ENCODE peak calls at places on chromosomes 7 and 10, in five cellular contexts. One of them, this sample, is unnamed. For H3K9me3, the result is how much of the 10 kb centered on the place peaks cover.

GRCh38 chr7:77653572-77653971 is 42.7 kb upstream of the RSBN1L start:
- DNase-seq in Panc1: no peak
- DNase-seq in right lobe of liver: no peak
- DNase-seq in esophagus squamous epithelium: no peak
- DNase-seq in CD8-positive, alpha-beta memory T cell: no peak
- DNase-seq in this sample: no peak

GRCh38 chr10:20593649-20594048 is 303.5 kb downstream of the NEBL start:
- DNase-seq in right lobe of liver: no peak
- DNase-seq in esophagus squamous epithelium: no peak
- DNase-seq in Panc1: no peak
- DNase-seq in CD8-positive, alpha-beta memory T cell: no peak
- DNase-seq in this sample: no peak

GRCh38 chr7:28558236-28558635 is 145.9 kb downstream of the CREB5 start:
- DNase-seq in right lobe of liver: no peak
- DNase-seq in CD8-positive, alpha-beta memory T cell: no peak
- DNase-seq in Panc1: no peak
- DNase-seq in esophagus squamous epithelium: no peak
- DNase-seq in this sample: no peak

GRCh38 chr10:59362184-59362966 is at the start of gene FAM13C:
- DNase-seq in right lobe of liver: peak
- DNase-seq in Panc1: no peak
- DNase-seq in CD8-positive, alpha-beta memory T cell: no peak
- DNase-seq in esophagus squamous epithelium: no peak
- DNase-seq in this sample: no peak

GRCh38 chr10:6142644-6143043 is 53.8 kb downstream of the RBM17 start:
- DNase-seq in Panc1: no peak
- DNase-seq in esophagus squamous epithelium: no peak
- DNase-seq in CD8-positive, alpha-beta memory T cell: no peak
- DNase-seq in right lobe of liver: no peak
- DNase-seq in this sample: no peak

GRCh38 chr7:55426676-55427075 is 61.5 kb downstream of the LANCL2 start:
- DNase-seq in Panc1: no peak
- DNase-seq in esophagus squamous epithelium: no peak
- DNase-seq in CD8-positive, alpha-beta memory T cell: no peak
- DNase-seq in right lobe of liver: no peak
- DNase-seq in this sample: no peak

GRCh38 chr10:102546606-102547310 is 43.0 kb downstream of the SUFU start:
- DNase-seq in CD8-positive, alpha-beta memory T cell: no peak
- DNase-seq in Panc1: no peak
- DNase-seq in right lobe of liver: no peak
- DNase-seq in esophagus squamous epithelium: no peak
- DNase-seq in this sample: no peak

GRCh38 chr7:68718059-68718685 is 880.1 kb upstream of the AUTS2 start:
- DNase-seq in right lobe of liver: no peak
- DNase-seq in Panc1: no peak
- DNase-seq in esophagus squamous epithelium: no peak
- DNase-seq in CD8-positive, alpha-beta memory T cell: no peak
- DNase-seq in this sample: no peak

GRCh38 chr7:98571006-98571405 is 46.1 kb upstream of the NPTX2 start:
- DNase-seq in esophagus squamous epithelium: no peak
- DNase-seq in Panc1: no peak
- DNase-seq in CD8-positive, alpha-beta memory T cell: no peak
- DNase-seq in right lobe of liver: no peak
- DNase-seq in this sample: no peak

GRCh38 chr7:142372727-142373126 is 114.9 kb upstream of the PRSS58 start:
- DNase-seq in CD8-positive, alpha-beta memory T cell: no peak
- DNase-seq in esophagus squamous epithelium: no peak
- DNase-seq in Panc1: no peak
- DNase-seq in right lobe of liver: no peak
- DNase-seq in this sample: no peak

GRCh38 chr10:7787857-7788639 is at the start of the genes ATP5F1C and KIN:
- DNase-seq in esophagus squamous epithelium: peak
- DNase-seq in Panc1: peak
- DNase-seq in right lobe of liver: peak
- DNase-seq in CD8-positive, alpha-beta memory T cell: peak
- DNase-seq in this sample: peak

GRCh38 chr10:34280599-34281374 is 534.3 kb downstream of the PARD3 start:
- DNase-seq in Panc1: peak
- DNase-seq in esophagus squamous epithelium: no peak
- DNase-seq in right lobe of liver: no peak
- DNase-seq in CD8-positive, alpha-beta memory T cell: no peak
- DNase-seq in this sample: no peak

GRCh38 chr10:113228570-113228969 is 278.5 kb downstream of the TCF7L2 start:
- DNase-seq in Panc1: no peak
- DNase-seq in CD8-positive, alpha-beta memory T cell: no peak
- DNase-seq in esophagus squamous epithelium: no peak
- DNase-seq in right lobe of liver: no peak
- DNase-seq in this sample: no peak

GRCh38 chr10:63611078-63611477 is 89.9 kb downstream of the REEP3 start:
- DNase-seq in Panc1: no peak
- DNase-seq in right lobe of liver: no peak
- DNase-seq in CD8-positive, alpha-beta memory T cell: no peak
- DNase-seq in esophagus squamous epithelium: no peak
- DNase-seq in this sample: no peak

GRCh38 chr7:151131622-151132293 is 35.7 kb downstream of the GBX1 start:
- DNase-seq in esophagus squamous epithelium: no peak
- DNase-seq in right lobe of liver: peak
- DNase-seq in CD8-positive, alpha-beta memory T cell: no peak
- DNase-seq in Panc1: no peak
- DNase-seq in this sample: no peak

DNA sequence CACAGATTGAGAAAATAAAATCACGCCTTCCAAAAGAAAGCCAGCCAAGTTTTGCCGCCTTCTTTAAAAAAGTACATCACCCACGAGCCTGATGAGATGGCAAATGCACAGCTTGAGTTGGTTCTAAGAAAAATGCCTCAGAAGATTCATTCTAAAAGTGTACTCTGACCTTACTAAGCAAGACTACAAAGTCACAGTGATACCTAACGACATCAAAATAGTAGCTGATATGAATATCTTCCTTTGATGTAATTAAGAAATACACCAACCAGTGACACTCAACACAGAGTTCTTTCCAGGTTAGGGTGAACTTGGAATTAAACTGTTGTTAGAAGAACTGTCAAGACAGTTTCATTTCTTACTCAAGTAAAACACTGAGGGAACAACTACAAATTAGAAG is 78.0 kb upstream of the AMPH start:
- DNase-seq in CD8-positive, alpha-beta memory T cell: no peak
- DNase-seq in right lobe of liver: no peak
- DNase-seq in esophagus squamous epithelium: no peak
- DNase-seq in Panc1: no peak
- DNase-seq in this sample: no peak
- H3K9me3 ChIP-seq in CD8-positive, alpha-beta memory T cell: under half
- H3K9me3 ChIP-seq in right lobe of liver: under half
- H3K9me3 ChIP-seq in esophagus squamous epithelium: under half
- H3K9me3 ChIP-seq in Panc1: under half
- H3K9me3 ChIP-seq in this sample: under half

GRCh38 chr7:158026636-158027265 is 560.9 kb downstream of the PTPRN2 start:
- DNase-seq in esophagus squamous epithelium: no peak
- DNase-seq in Panc1: no peak
- DNase-seq in CD8-positive, alpha-beta memory T cell: no peak
- DNase-seq in right lobe of liver: no peak
- DNase-seq in this sample: no peak
- H3K9me3 ChIP-seq in esophagus squamous epithelium: under half
- H3K9me3 ChIP-seq in Panc1: under half
- H3K9me3 ChIP-seq in CD8-positive, alpha-beta memory T cell: under half
- H3K9me3 ChIP-seq in right lobe of liver: under half
- H3K9me3 ChIP-seq in this sample: under half

DNA sequence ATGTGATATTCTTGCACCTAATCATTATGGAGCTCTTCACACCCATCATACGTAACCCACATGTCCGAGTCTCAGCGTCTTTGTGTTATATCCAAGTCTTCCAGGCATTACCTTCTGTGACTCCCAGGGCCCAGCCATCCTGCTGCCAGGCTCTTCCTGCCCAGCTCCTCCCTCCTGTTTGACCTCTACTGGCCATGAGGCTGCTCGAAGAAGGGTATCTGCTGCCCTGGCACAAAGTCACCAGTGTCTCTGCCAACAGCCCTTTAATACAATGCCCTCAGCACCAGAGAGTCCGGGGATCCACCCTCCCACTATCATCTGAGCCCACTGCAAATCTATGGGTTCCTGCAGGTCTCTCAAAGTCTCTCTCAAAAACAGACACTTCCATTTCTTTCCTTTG is 65.3 kb upstream of the WAC start:
- DNase-seq in esophagus squamous epithelium: no peak
- DNase-seq in CD8-positive, alpha-beta memory T cell: no peak
- DNase-seq in Panc1: no peak
- DNase-seq in right lobe of liver: no peak
- DNase-seq in this sample: no peak
- H3K9me3 ChIP-seq in esophagus squamous epithelium: under half
- H3K9me3 ChIP-seq in CD8-positive, alpha-beta memory T cell: under half
- H3K9me3 ChIP-seq in Panc1: under half
- H3K9me3 ChIP-seq in right lobe of liver: under half
- H3K9me3 ChIP-seq in this sample: under half

DNA sequence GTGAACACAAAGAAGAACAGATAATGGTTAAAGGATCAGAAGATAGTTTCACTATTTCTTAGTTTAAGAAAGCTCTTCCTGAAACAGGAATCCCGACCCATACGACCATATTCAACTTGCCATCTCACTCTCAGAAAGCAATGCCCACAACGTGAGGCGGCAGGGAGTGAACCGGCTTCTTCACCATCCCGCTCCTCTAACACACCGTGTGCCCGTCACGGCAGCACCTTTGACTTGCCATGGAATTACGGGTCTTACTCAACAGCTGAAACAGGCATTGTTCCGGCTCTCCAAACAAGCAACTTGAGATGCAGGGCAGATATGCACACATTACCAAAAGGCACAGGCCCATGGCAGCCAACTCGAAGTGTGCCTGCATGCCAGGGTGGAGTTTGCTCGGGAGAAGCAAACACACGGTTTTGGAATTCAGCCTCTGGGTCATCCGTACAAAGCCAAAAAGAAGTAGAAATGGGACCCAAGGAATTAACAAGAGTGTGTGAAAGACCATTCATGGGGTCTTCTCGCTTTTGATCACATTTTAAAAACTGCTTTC is 293.6 kb downstream of the DNAJB6 start:
- DNase-seq in CD8-positive, alpha-beta memory T cell: no peak
- DNase-seq in Panc1: no peak
- DNase-seq in right lobe of liver: no peak
- DNase-seq in esophagus squamous epithelium: no peak
- DNase-seq in this sample: no peak
- H3K9me3 ChIP-seq in CD8-positive, alpha-beta memory T cell: under half
- H3K9me3 ChIP-seq in Panc1: under half
- H3K9me3 ChIP-seq in right lobe of liver: under half
- H3K9me3 ChIP-seq in esophagus squamous epithelium: under half
- H3K9me3 ChIP-seq in this sample: under half

DNA sequence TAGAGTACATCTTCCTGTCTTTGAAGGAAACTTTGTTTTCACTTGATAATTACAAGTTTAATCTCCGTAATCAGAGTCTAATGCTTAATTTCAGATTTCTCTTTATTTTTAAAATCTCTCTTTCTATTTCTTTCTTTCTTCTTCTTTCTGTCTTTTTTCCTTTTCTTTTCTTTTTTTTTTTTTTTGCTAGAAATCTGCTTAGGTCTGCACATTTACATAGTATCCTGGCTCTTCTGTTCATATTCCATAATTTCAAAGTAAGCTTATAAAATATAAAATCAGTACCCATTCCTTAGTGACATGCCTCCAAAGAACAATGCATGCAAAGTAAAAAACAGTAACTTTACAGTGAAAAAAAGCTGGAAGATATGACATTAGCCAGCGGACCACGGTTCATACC is 601.7 kb upstream of the VSTM2A start:
- DNase-seq in CD8-positive, alpha-beta memory T cell: no peak
- DNase-seq in right lobe of liver: no peak
- DNase-seq in esophagus squamous epithelium: no peak
- DNase-seq in Panc1: no peak
- DNase-seq in this sample: no peak
- H3K9me3 ChIP-seq in CD8-positive, alpha-beta memory T cell: under half
- H3K9me3 ChIP-seq in right lobe of liver: under half
- H3K9me3 ChIP-seq in esophagus squamous epithelium: under half
- H3K9me3 ChIP-seq in Panc1: under half
- H3K9me3 ChIP-seq in this sample: under half